ENCODE peak calls at places on chromosome 13, in five cellular contexts. R is GM12878, V is A549, M is HepG2, S is K562. C is an unnamed sample.
A peak's percentile ranks its signal among the peaks of the same experiment; 100 is the strongest.

GRCh38 chr13:73040968-73041580 is 17.7 kb upstream of the KLF5 start:
- DNase-seq in V (no peak), R (no peak), S (no peak), M (peak; percentile 24), C (no peak)

GRCh38 chr13:52832268-52832667 is 16.2 kb downstream of the PCDH8 start:
- DNase-seq in M (no peak), R (no peak), V (no peak), S (no peak), C (no peak)

GRCh38 chr13:28532226-28533048 is 37.5 kb upstream of the FLT1 start:
- DNase-seq in V (no peak), S (peak; percentile 84), M (no peak), R (no peak), C (peak; percentile 54)

GRCh38 chr13:44224433-44225149 is 149.0 kb upstream of the SERP2 start:
- DNase-seq in S (no peak), R (no peak), M (no peak), V (no peak), C (no peak)

GRCh38 chr13:73056054-73056962 is 2.5 kb upstream of the KLF5 start:
- DNase-seq in M (peak; percentile 70), S (no peak), V (peak; percentile 56), R (no peak), C (no peak)

GRCh38 chr13:44040754-44041100 is 161.0 kb downstream of the LACC1 start:
- DNase-seq in M (no peak), R (no peak), V (no peak), S (no peak), C (no peak)

GRCh38 chr13:29849731-29850212 is 645 bp downstream of the UBL3 start:
- DNase-seq in R (no peak), M (peak; percentile 33), V (peak; percentile 32), S (peak; percentile 30), C (peak; percentile 46)

GRCh38 chr13:97445504-97446187 is 11.7 kb downstream of the RAP2A start:
- DNase-seq in R (no peak), M (no peak), S (no peak), V (no peak), C (no peak)

DNA sequence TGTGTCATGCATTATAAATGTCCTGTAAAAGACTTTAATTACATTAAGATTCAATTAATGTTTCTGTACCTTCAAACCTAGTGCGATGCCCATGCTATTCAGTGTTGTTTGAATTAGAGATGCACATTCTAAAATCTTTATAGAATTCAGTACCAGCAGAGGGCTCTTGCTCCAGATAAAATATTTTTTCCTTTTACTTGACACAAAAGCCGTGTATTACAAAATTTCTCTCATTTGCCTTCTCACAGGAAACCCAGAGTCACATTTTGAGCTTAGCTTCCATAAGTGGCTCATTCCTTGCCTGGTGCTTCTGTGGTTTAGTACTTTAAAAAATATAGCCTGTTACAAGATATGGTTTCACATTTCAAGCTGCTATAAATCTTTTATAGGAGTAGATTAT is 101.2 kb downstream of the RNF17 start:
- DNase-seq in R (no peak), M (no peak), V (no peak), S (no peak), C (no peak)
- TF ChIP-seq CTCF in R (no peak), M (no peak), V (peak; percentile 31), S (no peak), C (no peak)

GRCh38 chr13:109274188-109274821 is 512.1 kb downstream of the IRS2 start:
- DNase-seq in M (no peak), S (no peak), R (no peak), V (no peak), C (peak; percentile 21)

GRCh38 chr13:109275390-109275789 is 511.0 kb downstream of the IRS2 start:
- DNase-seq in S (no peak), V (no peak), M (no peak), R (no peak), C (no peak)

GRCh38 chr13:109276261-109276660 is 510.1 kb downstream of the IRS2 start:
- DNase-seq in V (no peak), R (no peak), S (no peak), M (no peak), C (no peak)

GRCh38 chr13:109273326-109273751 is 513.0 kb downstream of the IRS2 start:
- DNase-seq in S (no peak), M (no peak), R (no peak), V (no peak), C (no peak)

DNA sequence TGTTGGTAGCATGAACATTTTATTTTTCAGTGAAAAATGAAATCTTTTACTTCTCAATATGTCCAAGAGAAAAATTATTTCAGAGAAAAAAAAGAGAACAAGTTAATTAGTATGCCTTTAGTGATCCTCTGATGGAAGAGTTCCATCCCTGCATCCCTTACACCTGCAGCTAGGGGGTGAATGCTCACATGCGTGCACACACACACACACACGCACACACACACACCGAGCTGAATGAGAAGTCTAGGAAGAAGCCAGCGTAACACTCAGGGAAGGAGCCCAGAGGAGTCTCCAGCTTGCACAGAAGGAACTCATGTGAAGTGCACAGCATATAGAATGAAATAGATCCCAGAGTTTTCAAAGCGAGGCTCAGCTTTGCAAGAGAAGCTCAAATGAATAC is 510.5 kb downstream of the IRS2 start:
- DNase-seq in S (no peak), R (no peak), M (no peak), V (no peak), C (peak; percentile 32)
- TF ChIP-seq MAX in S (no peak), R (no peak), M (no peak), V (no peak), C (no peak)

GRCh38 chr13:27101289-27101688 is 70.3 kb downstream of the USP12 start:
- DNase-seq in R (no peak), V (no peak), M (no peak), S (no peak), C (no peak)
- TF ChIP-seq ESRRA in R (no peak), V (no peak), M (no peak), S (no peak), C (no peak)

DNA sequence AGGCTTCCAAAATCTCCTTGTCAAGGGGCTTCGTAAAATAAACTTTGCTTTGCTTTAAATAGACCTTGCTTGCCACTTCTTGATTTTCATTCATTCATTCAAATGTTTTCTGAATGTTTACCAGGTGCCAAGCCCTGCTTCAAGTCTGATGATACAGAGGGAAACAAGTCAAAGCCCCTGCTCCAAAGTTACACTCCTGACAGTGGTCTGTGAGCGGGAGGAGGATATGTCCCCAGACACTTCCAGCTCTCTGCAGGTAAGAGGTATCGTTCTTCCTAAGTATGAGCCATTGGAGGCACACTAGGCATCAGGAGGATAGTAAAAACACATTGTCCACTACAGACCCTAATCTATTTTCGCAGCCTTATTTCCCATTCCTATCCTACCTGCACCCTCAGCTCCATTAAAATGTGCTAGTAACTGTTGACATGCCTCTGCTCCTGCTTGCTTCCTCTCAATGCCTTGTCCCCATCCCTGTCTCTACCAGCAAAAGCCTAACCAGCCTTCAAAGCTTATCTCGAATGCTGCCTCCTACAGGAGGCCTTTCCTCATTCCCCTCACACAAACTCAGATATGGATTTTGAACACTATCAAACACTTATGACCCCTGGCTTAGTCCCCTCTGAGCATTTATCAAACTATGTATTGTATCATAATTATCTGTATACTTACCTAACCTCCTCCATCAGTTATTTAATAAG is 6.2 kb upstream of the WBP4 start:
- DNase-seq in V (no peak), R (no peak), S (peak; percentile 40), M (peak; percentile 35), C (no peak)
- TF ChIP-seq CTCF in V (peak; percentile 21), R (peak; percentile 44), S (peak; percentile 49), M (peak; percentile 54), C (no peak)

DNA sequence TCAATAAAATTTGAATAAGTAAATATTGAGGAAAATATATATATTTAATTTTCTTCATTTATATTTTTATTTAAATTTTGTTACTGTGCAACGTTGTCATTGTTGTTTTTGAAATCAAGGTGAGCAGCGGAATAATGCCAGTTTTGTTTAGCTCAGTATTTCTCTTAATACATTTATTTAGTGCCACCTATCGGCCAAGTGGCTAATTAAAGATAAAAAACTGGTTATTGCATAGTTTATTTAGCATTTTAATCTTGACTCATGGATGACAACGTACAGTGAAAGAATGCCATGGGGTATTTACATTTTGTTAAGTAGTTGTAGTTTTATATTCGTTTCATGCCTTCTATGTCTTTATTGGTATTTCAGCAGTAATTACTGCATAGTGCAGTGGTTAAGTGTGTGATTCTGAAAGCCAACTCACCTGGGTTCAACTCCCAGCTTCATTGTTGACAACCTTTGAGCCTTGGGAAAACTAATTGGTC is 265.9 kb downstream of the MYO16 start:
- DNase-seq in S (no peak), V (no peak), M (peak; percentile 36), R (no peak), C (no peak)
- TF ChIP-seq MAX in S (no peak), V (no peak), M (no peak), R (no peak), C (no peak)

DNA sequence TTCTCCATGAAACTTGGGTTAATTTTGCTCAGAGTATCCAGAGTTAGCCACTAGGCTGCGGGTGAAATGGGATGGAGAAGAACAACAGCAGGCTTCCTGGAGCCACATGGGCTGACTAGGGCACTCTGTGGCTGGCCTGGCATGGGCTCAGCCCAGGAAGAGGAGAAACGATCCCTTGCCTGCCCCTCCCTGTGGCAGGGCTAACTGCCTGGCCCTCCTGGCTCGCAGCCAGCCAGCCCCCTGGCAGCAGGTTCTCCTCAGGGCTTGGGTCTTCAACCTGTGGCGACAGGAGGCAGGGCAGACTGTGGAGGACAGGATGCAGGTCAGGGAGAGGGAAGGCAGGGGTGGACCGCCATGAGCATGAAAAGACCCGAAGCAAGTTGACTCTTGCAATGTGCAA is 78.7 kb upstream of the GPR183 start:
- DNase-seq in R (no peak), V (no peak), S (no peak), M (no peak), C (no peak)
- TF ChIP-seq ESRRA in R (no peak), V (no peak), S (no peak), M (no peak), C (no peak)

GRCh38 chr13:92716749-92717148 is 509.9 kb upstream of the GPC6 start:
- DNase-seq in V (no peak), R (no peak), S (no peak), M (peak; percentile 5), C (no peak)
- TF ChIP-seq CTCF in V (no peak), R (no peak), S (no peak), M (peak; percentile 11), C (no peak)